ENCODE peak calls at places on chromosomes 11 and 22, in five cellular contexts. X is naive thymus-derived CD4-positive, alpha-beta T cell; U is small intestine; Z is DND-41; F is CD8-positive, alpha-beta T cell. G is an unnamed sample.

GRCh38 chr11:12812849-12813248 is 138.6 kb downstream of the TEAD1 start:
- DNase-seq in X (no peak), F (no peak), U (no peak), Z (no peak), G (no peak)

GRCh38 chr11:59201376-59201775 is 11.4 kb downstream of the MPEG1 start:
- DNase-seq in U (peak; percentile 38), X (no peak), Z (no peak), F (no peak), G (no peak)

GRCh38 chr11:19980957-19981669 is 179.2 kb downstream of the DBX1 start:
- DNase-seq in U (no peak), X (no peak), F (no peak), Z (no peak), G (no peak)

GRCh38 chr22:20956258-20957117 is 10.6 kb upstream of the AIFM3 start:
- DNase-seq in U (peak; percentile 95), F (no peak), Z (no peak), X (no peak), G (no peak)

GRCh38 chr11:132126973-132127900 is 756.8 kb downstream of the NTM start:
- DNase-seq in U (peak; percentile 28), Z (no peak), X (no peak), F (no peak), G (no peak)

GRCh38 chr11:16880184-16880583 is 134.0 kb downstream of the PLEKHA7 start:
- DNase-seq in Z (no peak), X (no peak), F (no peak), U (no peak), G (no peak)

GRCh38 chr11:69280994-69281393 is 13.0 kb upstream of the MYEOV start:
- DNase-seq in X (no peak), U (peak; percentile 82), F (no peak), Z (no peak), G (no peak)

GRCh38 chr22:26553056-26553752 is 36.7 kb downstream of the TPST2 start:
- DNase-seq in F (no peak), Z (no peak), U (no peak), X (no peak), G (peak; percentile 14)

GRCh38 chr22:40512426-40513136 is 123.9 kb downstream of the MRTFA start:
- DNase-seq in F (no peak), Z (no peak), U (no peak), X (no peak), G (no peak)

GRCh38 chr11:83159901-83160865 is 3.3 kb downstream of the PCF11 start:
- DNase-seq in Z (no peak), U (peak; percentile 45), F (no peak), X (no peak), G (no peak)

GRCh38 chr11:86418929-86419328 is 44.2 kb downstream of the CCDC81 start:
- DNase-seq in U (no peak), Z (no peak), F (no peak), X (no peak), G (no peak)

GRCh38 chr22:27557554-27558060 is 243.9 kb downstream of the MN1 start:
- DNase-seq in X (no peak), F (no peak), Z (no peak), U (no peak), G (no peak)

GRCh38 chr11:12540913-12541587 is 133.2 kb upstream of the TEAD1 start:
- DNase-seq in X (no peak), F (no peak), Z (no peak), U (no peak), G (no peak)

GRCh38 chr22:41551882-41552582 is 7.8 kb upstream of the POLR3H start:
- DNase-seq in Z (no peak), X (no peak), U (no peak), F (no peak), G (no peak)
- H3K4me3 ChIP-seq in Z (no peak overlapping the region), X (no peak overlapping the region), U (no peak overlapping the region), F (no peak overlapping the region), G (no peak overlapping the region)

GRCh38 chr11:63020671-63021255 is 5.1 kb upstream of the SLC22A8 start:
- DNase-seq in X (no peak), Z (peak; percentile 39), U (no peak), F (peak; percentile 14), G (peak; percentile 21)
- H3K4me3 ChIP-seq in X (no peak overlapping the region), Z (no peak overlapping the region), U (no peak overlapping the region), F (no peak overlapping the region), G (no peak overlapping the region)

GRCh38 chr11:3815882-3816281 is 7.5 kb downstream of the PGAP2 start:
- DNase-seq in U (no peak), Z (no peak), F (no peak), X (no peak), G (no peak)
- H3K4me3 ChIP-seq in U (no peak overlapping the region), Z (no peak overlapping the region), F (no peak overlapping the region), X (no peak overlapping the region), G (no peak overlapping the region)

GRCh38 chr11:128563942-128564641 is 23.3 kb downstream of the ETS1 start:
- DNase-seq in Z (no peak), X (no peak), F (no peak), U (peak; percentile 20), G (no peak)
- H3K4me3 ChIP-seq in Z (no peak overlapping the region), X (no peak overlapping the region), F (no peak overlapping the region), U (no peak overlapping the region), G (no peak overlapping the region)

GRCh38 chr11:8354622-8355417 is 91.1 kb upstream of the LMO1 start:
- DNase-seq in X (no peak), Z (no peak), U (peak; percentile 56), F (no peak), G (peak; percentile 48)
- H3K4me3 ChIP-seq in X (no peak overlapping the region), Z (no peak overlapping the region), U (no peak overlapping the region), F (no peak overlapping the region), G (peak overlapping the region; percentile 15)

GRCh38 chr11:2137202-2138071 is 1.8 kb downstream of the IGF2 start:
- DNase-seq in Z (no peak), X (no peak), U (no peak), F (no peak), G (no peak)
- H3K4me3 ChIP-seq in Z (no peak overlapping the region), X (no peak overlapping the region), U (no peak overlapping the region), F (peak overlapping the region; percentile 15), G (no peak overlapping the region)

DNA sequence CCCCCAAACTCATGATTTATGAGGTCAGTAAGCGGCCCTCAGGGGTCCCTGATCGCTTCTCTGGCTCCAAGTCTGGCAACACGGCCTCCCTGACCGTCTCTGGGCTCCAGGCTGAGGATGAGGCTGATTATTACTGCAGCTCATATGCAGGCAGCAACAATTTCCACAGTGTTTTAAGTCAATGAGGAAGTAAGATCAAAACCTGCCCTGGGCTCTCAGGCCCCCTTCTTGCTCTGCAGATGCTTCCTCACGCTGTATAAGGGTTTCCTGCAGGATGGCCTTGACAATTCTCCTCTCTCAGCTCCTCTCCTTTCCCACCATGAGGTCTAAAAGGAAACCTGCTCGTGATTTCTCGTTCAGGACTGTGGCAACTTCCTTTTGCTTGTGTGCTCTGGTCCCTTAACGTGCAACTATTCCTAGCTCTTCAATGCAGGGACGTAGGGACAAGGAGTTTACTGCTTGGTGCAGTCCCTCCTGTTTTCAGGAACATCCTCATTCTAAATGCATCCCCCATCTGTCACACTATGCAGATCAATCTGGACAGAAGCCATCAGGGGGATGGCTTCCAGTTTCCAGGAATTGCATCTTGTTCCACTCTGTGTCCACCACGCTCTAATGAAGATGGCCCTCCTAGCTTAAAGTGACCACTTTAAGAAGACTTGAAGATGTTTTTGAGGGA is 64.4 kb upstream of the IGLL5 start:
- DNase-seq in U (no peak), X (no peak), F (no peak), Z (peak; percentile 55), G (no peak)
- H3K4me3 ChIP-seq in U (no peak overlapping the region), X (peak overlapping the region; percentile 35), F (no peak overlapping the region), Z (no peak overlapping the region), G (no peak overlapping the region)

GRCh38 chr22:44326549-44326881 is 13.8 kb upstream of the SHISAL1 start:
- DNase-seq in F (no peak), U (no peak), Z (no peak), X (no peak), G (no peak)
- H3K4me3 ChIP-seq in F (peak overlapping the region; percentile 54), U (no peak overlapping the region), Z (no peak overlapping the region), X (peak overlapping the region; percentile 22), G (no peak overlapping the region)

DNA sequence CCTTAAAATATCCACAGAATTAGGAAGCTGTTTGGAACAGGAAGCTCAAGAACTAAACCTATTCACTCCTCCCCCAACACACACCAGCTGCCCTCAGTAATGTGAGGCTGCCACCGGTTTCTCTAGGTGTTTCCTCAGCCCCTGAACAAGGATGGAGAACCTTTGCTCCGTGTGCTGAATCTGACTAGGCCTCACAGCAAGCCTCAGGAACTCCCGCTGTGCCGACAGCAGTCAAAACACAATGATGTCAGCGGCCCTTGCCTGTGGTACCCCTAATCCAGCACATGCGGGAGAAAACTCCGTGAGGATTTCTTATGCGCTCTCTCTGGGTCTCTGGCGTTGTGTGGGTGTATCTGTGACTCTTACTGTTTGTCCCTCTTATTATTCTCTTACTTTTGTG is 153.3 kb downstream of the EFCAB6 start:
- DNase-seq in U (no peak), X (no peak), Z (no peak), F (no peak), G (no peak)
- H3K4me3 ChIP-seq in U (no peak overlapping the region), X (no peak overlapping the region), Z (no peak overlapping the region), F (no peak overlapping the region), G (no peak overlapping the region)